ENCODE peak calls at places on chromosomes 11 and 22, in nine cellular contexts. One of them, this sample, is unnamed.

GRCh38 chr11:46553746-46554204 is 40.0 kb downstream of the AMBRA1 start:
- DNase-seq in stimulated activated CD4-positive, alpha-beta T cell treated with anti-CD3 and anti-CD28 coated beads, Interleukin-12 subunit alpha, Interleukin-12 subunit beta, amount 100 ng/mL, for 48 hours: no peak
- DNase-seq in activated T-cell treated with anti-CD3 and anti-CD28 coated beads, Interleukin-2, amount 50 U/mL, for 4 hours: no peak
- DNase-seq in EH: peak; percentile 35
- DNase-seq in fibroblast of the aortic adventitia: no peak
- DNase-seq in neural progenitor cell: no peak
- DNase-seq in stimulated activated CD8-positive, alpha-beta memory T cell treated with anti-CD3 and anti-CD28 coated beads, Interleukin-2, amount 100 ng/mL, for 48 hours: no peak
- DNase-seq in Ammon's horn: no peak
- DNase-seq in LHCN-M2: no peak
- DNase-seq in this sample: no peak

GRCh38 chr11:105357764-105358163 is 218.2 kb upstream of the CARD18 start:
- DNase-seq in stimulated activated CD4-positive, alpha-beta T cell treated with anti-CD3 and anti-CD28 coated beads, Interleukin-12 subunit alpha, Interleukin-12 subunit beta, amount 100 ng/mL, for 48 hours: no peak
- DNase-seq in activated T-cell treated with anti-CD3 and anti-CD28 coated beads, Interleukin-2, amount 50 U/mL, for 4 hours: no peak
- DNase-seq in EH: peak; percentile 52
- DNase-seq in fibroblast of the aortic adventitia: peak; percentile 60
- DNase-seq in neural progenitor cell: no peak
- DNase-seq in stimulated activated CD8-positive, alpha-beta memory T cell treated with anti-CD3 and anti-CD28 coated beads, Interleukin-2, amount 100 ng/mL, for 48 hours: no peak
- DNase-seq in Ammon's horn: no peak
- DNase-seq in LHCN-M2: no peak
- DNase-seq in this sample: peak; percentile 30

GRCh38 chr11:68206211-68206610 is 6.9 kb downstream of the KMT5B start:
- DNase-seq in stimulated activated CD4-positive, alpha-beta T cell treated with anti-CD3 and anti-CD28 coated beads, Interleukin-12 subunit alpha, Interleukin-12 subunit beta, amount 100 ng/mL, for 48 hours: no peak
- DNase-seq in activated T-cell treated with anti-CD3 and anti-CD28 coated beads, Interleukin-2, amount 50 U/mL, for 4 hours: no peak
- DNase-seq in EH: peak; percentile 65
- DNase-seq in fibroblast of the aortic adventitia: peak; percentile 74
- DNase-seq in neural progenitor cell: peak; percentile 74
- DNase-seq in stimulated activated CD8-positive, alpha-beta memory T cell treated with anti-CD3 and anti-CD28 coated beads, Interleukin-2, amount 100 ng/mL, for 48 hours: no peak
- DNase-seq in Ammon's horn: peak; percentile 74
- DNase-seq in LHCN-M2: peak; percentile 62
- DNase-seq in this sample: peak; percentile 73

GRCh38 chr11:75667268-75667830 is 1.5 kb downstream of the MAP6 start:
- DNase-seq in stimulated activated CD4-positive, alpha-beta T cell treated with anti-CD3 and anti-CD28 coated beads, Interleukin-12 subunit alpha, Interleukin-12 subunit beta, amount 100 ng/mL, for 48 hours: no peak
- DNase-seq in activated T-cell treated with anti-CD3 and anti-CD28 coated beads, Interleukin-2, amount 50 U/mL, for 4 hours: no peak
- DNase-seq in EH: peak; percentile 38
- DNase-seq in fibroblast of the aortic adventitia: no peak
- DNase-seq in neural progenitor cell: peak; percentile 64
- DNase-seq in stimulated activated CD8-positive, alpha-beta memory T cell treated with anti-CD3 and anti-CD28 coated beads, Interleukin-2, amount 100 ng/mL, for 48 hours: no peak
- DNase-seq in Ammon's horn: peak; percentile 35
- DNase-seq in LHCN-M2: no peak
- DNase-seq in this sample: no peak

GRCh38 chr11:225734-226453 is 10.2 kb downstream of the SIRT3 start:
- DNase-seq in stimulated activated CD4-positive, alpha-beta T cell treated with anti-CD3 and anti-CD28 coated beads, Interleukin-12 subunit alpha, Interleukin-12 subunit beta, amount 100 ng/mL, for 48 hours: no peak
- DNase-seq in activated T-cell treated with anti-CD3 and anti-CD28 coated beads, Interleukin-2, amount 50 U/mL, for 4 hours: no peak
- DNase-seq in EH: no peak
- DNase-seq in fibroblast of the aortic adventitia: no peak
- DNase-seq in neural progenitor cell: no peak
- DNase-seq in stimulated activated CD8-positive, alpha-beta memory T cell treated with anti-CD3 and anti-CD28 coated beads, Interleukin-2, amount 100 ng/mL, for 48 hours: no peak
- DNase-seq in Ammon's horn: no peak
- DNase-seq in LHCN-M2: peak; percentile 73
- DNase-seq in this sample: peak; percentile 37

GRCh38 chr11:69242583-69242940 is 51.4 kb upstream of the MYEOV start:
- DNase-seq in stimulated activated CD4-positive, alpha-beta T cell treated with anti-CD3 and anti-CD28 coated beads, Interleukin-12 subunit alpha, Interleukin-12 subunit beta, amount 100 ng/mL, for 48 hours: no peak
- DNase-seq in activated T-cell treated with anti-CD3 and anti-CD28 coated beads, Interleukin-2, amount 50 U/mL, for 4 hours: no peak
- DNase-seq in EH: no peak
- DNase-seq in fibroblast of the aortic adventitia: no peak
- DNase-seq in neural progenitor cell: no peak
- DNase-seq in stimulated activated CD8-positive, alpha-beta memory T cell treated with anti-CD3 and anti-CD28 coated beads, Interleukin-2, amount 100 ng/mL, for 48 hours: no peak
- DNase-seq in Ammon's horn: no peak
- DNase-seq in LHCN-M2: no peak
- DNase-seq in this sample: no peak

GRCh38 chr11:75815345-75815983 is 454 bp downstream of the UVRAG start:
- DNase-seq in stimulated activated CD4-positive, alpha-beta T cell treated with anti-CD3 and anti-CD28 coated beads, Interleukin-12 subunit alpha, Interleukin-12 subunit beta, amount 100 ng/mL, for 48 hours: peak; percentile 45
- DNase-seq in activated T-cell treated with anti-CD3 and anti-CD28 coated beads, Interleukin-2, amount 50 U/mL, for 4 hours: peak; percentile 29
- DNase-seq in EH: peak; percentile 48
- DNase-seq in fibroblast of the aortic adventitia: peak; percentile 27
- DNase-seq in neural progenitor cell: no peak
- DNase-seq in stimulated activated CD8-positive, alpha-beta memory T cell treated with anti-CD3 and anti-CD28 coated beads, Interleukin-2, amount 100 ng/mL, for 48 hours: peak; percentile 43
- DNase-seq in Ammon's horn: no peak
- DNase-seq in LHCN-M2: peak; percentile 33
- DNase-seq in this sample: peak; percentile 52

GRCh38 chr11:45654242-45654641 is 11.2 kb downstream of the CHST1 start:
- DNase-seq in stimulated activated CD4-positive, alpha-beta T cell treated with anti-CD3 and anti-CD28 coated beads, Interleukin-12 subunit alpha, Interleukin-12 subunit beta, amount 100 ng/mL, for 48 hours: no peak
- DNase-seq in activated T-cell treated with anti-CD3 and anti-CD28 coated beads, Interleukin-2, amount 50 U/mL, for 4 hours: no peak
- DNase-seq in EH: no peak
- DNase-seq in fibroblast of the aortic adventitia: no peak
- DNase-seq in neural progenitor cell: no peak
- DNase-seq in stimulated activated CD8-positive, alpha-beta memory T cell treated with anti-CD3 and anti-CD28 coated beads, Interleukin-2, amount 100 ng/mL, for 48 hours: no peak
- DNase-seq in Ammon's horn: peak; percentile 69
- DNase-seq in LHCN-M2: no peak
- DNase-seq in this sample: no peak

GRCh38 chr11:57427692-57428082 is 766 bp upstream of the SLC43A3 start:
- DNase-seq in stimulated activated CD4-positive, alpha-beta T cell treated with anti-CD3 and anti-CD28 coated beads, Interleukin-12 subunit alpha, Interleukin-12 subunit beta, amount 100 ng/mL, for 48 hours: no peak
- DNase-seq in activated T-cell treated with anti-CD3 and anti-CD28 coated beads, Interleukin-2, amount 50 U/mL, for 4 hours: no peak
- DNase-seq in EH: no peak
- DNase-seq in fibroblast of the aortic adventitia: peak; percentile 95
- DNase-seq in neural progenitor cell: no peak
- DNase-seq in stimulated activated CD8-positive, alpha-beta memory T cell treated with anti-CD3 and anti-CD28 coated beads, Interleukin-2, amount 100 ng/mL, for 48 hours: no peak
- DNase-seq in Ammon's horn: peak; percentile 49
- DNase-seq in LHCN-M2: peak; percentile 83
- DNase-seq in this sample: no peak

GRCh38 chr22:44181033-44181911 is 547 bp downstream of the PARVG start:
- DNase-seq in stimulated activated CD4-positive, alpha-beta T cell treated with anti-CD3 and anti-CD28 coated beads, Interleukin-12 subunit alpha, Interleukin-12 subunit beta, amount 100 ng/mL, for 48 hours: peak; percentile 38
- DNase-seq in activated T-cell treated with anti-CD3 and anti-CD28 coated beads, Interleukin-2, amount 50 U/mL, for 4 hours: peak; percentile 58
- DNase-seq in EH: no peak
- DNase-seq in fibroblast of the aortic adventitia: no peak
- DNase-seq in neural progenitor cell: no peak
- DNase-seq in stimulated activated CD8-positive, alpha-beta memory T cell treated with anti-CD3 and anti-CD28 coated beads, Interleukin-2, amount 100 ng/mL, for 48 hours: peak; percentile 40
- DNase-seq in Ammon's horn: peak; percentile 35
- DNase-seq in LHCN-M2: no peak
- DNase-seq in this sample: no peak

GRCh38 chr11:64011371-64011770 is 24.4 kb upstream of the FLRT1 start:
- DNase-seq in stimulated activated CD4-positive, alpha-beta T cell treated with anti-CD3 and anti-CD28 coated beads, Interleukin-12 subunit alpha, Interleukin-12 subunit beta, amount 100 ng/mL, for 48 hours: no peak
- DNase-seq in activated T-cell treated with anti-CD3 and anti-CD28 coated beads, Interleukin-2, amount 50 U/mL, for 4 hours: no peak
- DNase-seq in EH: no peak
- DNase-seq in fibroblast of the aortic adventitia: no peak
- DNase-seq in neural progenitor cell: no peak
- DNase-seq in stimulated activated CD8-positive, alpha-beta memory T cell treated with anti-CD3 and anti-CD28 coated beads, Interleukin-2, amount 100 ng/mL, for 48 hours: no peak
- DNase-seq in Ammon's horn: no peak
- DNase-seq in LHCN-M2: no peak
- DNase-seq in this sample: no peak

GRCh38 chr22:44709881-44710400 is 7.9 kb downstream of the PRR5 start:
- DNase-seq in stimulated activated CD4-positive, alpha-beta T cell treated with anti-CD3 and anti-CD28 coated beads, Interleukin-12 subunit alpha, Interleukin-12 subunit beta, amount 100 ng/mL, for 48 hours: no peak
- DNase-seq in activated T-cell treated with anti-CD3 and anti-CD28 coated beads, Interleukin-2, amount 50 U/mL, for 4 hours: no peak
- DNase-seq in EH: no peak
- DNase-seq in fibroblast of the aortic adventitia: no peak
- DNase-seq in neural progenitor cell: no peak
- DNase-seq in stimulated activated CD8-positive, alpha-beta memory T cell treated with anti-CD3 and anti-CD28 coated beads, Interleukin-2, amount 100 ng/mL, for 48 hours: no peak
- DNase-seq in Ammon's horn: no peak
- DNase-seq in LHCN-M2: no peak
- DNase-seq in this sample: no peak

GRCh38 chr11:117876341-117877119 is at the start of gene FXYD6:
- DNase-seq in stimulated activated CD4-positive, alpha-beta T cell treated with anti-CD3 and anti-CD28 coated beads, Interleukin-12 subunit alpha, Interleukin-12 subunit beta, amount 100 ng/mL, for 48 hours: no peak
- DNase-seq in activated T-cell treated with anti-CD3 and anti-CD28 coated beads, Interleukin-2, amount 50 U/mL, for 4 hours: no peak
- DNase-seq in EH: no peak
- DNase-seq in fibroblast of the aortic adventitia: no peak
- DNase-seq in neural progenitor cell: peak; percentile 92
- DNase-seq in stimulated activated CD8-positive, alpha-beta memory T cell treated with anti-CD3 and anti-CD28 coated beads, Interleukin-2, amount 100 ng/mL, for 48 hours: no peak
- DNase-seq in Ammon's horn: peak; percentile 48
- DNase-seq in LHCN-M2: peak; percentile 22
- DNase-seq in this sample: peak; percentile 11

GRCh38 chr11:612201-612960 is 3.4 kb downstream of the IRF7 start:
- DNase-seq in stimulated activated CD4-positive, alpha-beta T cell treated with anti-CD3 and anti-CD28 coated beads, Interleukin-12 subunit alpha, Interleukin-12 subunit beta, amount 100 ng/mL, for 48 hours: no peak
- DNase-seq in activated T-cell treated with anti-CD3 and anti-CD28 coated beads, Interleukin-2, amount 50 U/mL, for 4 hours: no peak
- DNase-seq in EH: peak; percentile 27
- DNase-seq in fibroblast of the aortic adventitia: no peak
- DNase-seq in neural progenitor cell: peak; percentile 48
- DNase-seq in stimulated activated CD8-positive, alpha-beta memory T cell treated with anti-CD3 and anti-CD28 coated beads, Interleukin-2, amount 100 ng/mL, for 48 hours: no peak
- DNase-seq in Ammon's horn: no peak
- DNase-seq in LHCN-M2: peak; percentile 85
- DNase-seq in this sample: no peak

GRCh38 chr11:119339581-119340334 is 925 bp downstream of the C1QTNF5 start:
- DNase-seq in stimulated activated CD4-positive, alpha-beta T cell treated with anti-CD3 and anti-CD28 coated beads, Interleukin-12 subunit alpha, Interleukin-12 subunit beta, amount 100 ng/mL, for 48 hours: no peak
- DNase-seq in activated T-cell treated with anti-CD3 and anti-CD28 coated beads, Interleukin-2, amount 50 U/mL, for 4 hours: no peak
- DNase-seq in EH: peak; percentile 72
- DNase-seq in fibroblast of the aortic adventitia: peak; percentile 57
- DNase-seq in neural progenitor cell: peak; percentile 94
- DNase-seq in stimulated activated CD8-positive, alpha-beta memory T cell treated with anti-CD3 and anti-CD28 coated beads, Interleukin-2, amount 100 ng/mL, for 48 hours: peak; percentile 45
- DNase-seq in Ammon's horn: peak; percentile 79
- DNase-seq in LHCN-M2: peak; percentile 52
- DNase-seq in this sample: peak; percentile 51

GRCh38 chr11:28366549-28367341 is 258.6 kb downstream of the METTL15 start:
- DNase-seq in stimulated activated CD4-positive, alpha-beta T cell treated with anti-CD3 and anti-CD28 coated beads, Interleukin-12 subunit alpha, Interleukin-12 subunit beta, amount 100 ng/mL, for 48 hours: no peak
- DNase-seq in activated T-cell treated with anti-CD3 and anti-CD28 coated beads, Interleukin-2, amount 50 U/mL, for 4 hours: no peak
- DNase-seq in EH: peak; percentile 78
- DNase-seq in fibroblast of the aortic adventitia: peak; percentile 74
- DNase-seq in neural progenitor cell: no peak
- DNase-seq in stimulated activated CD8-positive, alpha-beta memory T cell treated with anti-CD3 and anti-CD28 coated beads, Interleukin-2, amount 100 ng/mL, for 48 hours: no peak
- DNase-seq in Ammon's horn: no peak
- DNase-seq in LHCN-M2: no peak
- DNase-seq in this sample: peak; percentile 29

GRCh38 chr11:92893276-92893675 is 76.2 kb upstream of the MTNR1B start:
- DNase-seq in stimulated activated CD4-positive, alpha-beta T cell treated with anti-CD3 and anti-CD28 coated beads, Interleukin-12 subunit alpha, Interleukin-12 subunit beta, amount 100 ng/mL, for 48 hours: no peak
- DNase-seq in activated T-cell treated with anti-CD3 and anti-CD28 coated beads, Interleukin-2, amount 50 U/mL, for 4 hours: no peak
- DNase-seq in EH: peak; percentile 50
- DNase-seq in fibroblast of the aortic adventitia: no peak
- DNase-seq in neural progenitor cell: no peak
- DNase-seq in stimulated activated CD8-positive, alpha-beta memory T cell treated with anti-CD3 and anti-CD28 coated beads, Interleukin-2, amount 100 ng/mL, for 48 hours: no peak
- DNase-seq in Ammon's horn: no peak
- DNase-seq in LHCN-M2: no peak
- DNase-seq in this sample: peak; percentile 13

GRCh38 chr11:94507485-94507884 is 4.8 kb upstream of the C11orf97 start:
- DNase-seq in stimulated activated CD4-positive, alpha-beta T cell treated with anti-CD3 and anti-CD28 coated beads, Interleukin-12 subunit alpha, Interleukin-12 subunit beta, amount 100 ng/mL, for 48 hours: no peak
- DNase-seq in activated T-cell treated with anti-CD3 and anti-CD28 coated beads, Interleukin-2, amount 50 U/mL, for 4 hours: no peak
- DNase-seq in EH: peak; percentile 24
- DNase-seq in fibroblast of the aortic adventitia: no peak
- DNase-seq in neural progenitor cell: no peak
- DNase-seq in stimulated activated CD8-positive, alpha-beta memory T cell treated with anti-CD3 and anti-CD28 coated beads, Interleukin-2, amount 100 ng/mL, for 48 hours: no peak
- DNase-seq in Ammon's horn: no peak
- DNase-seq in LHCN-M2: no peak
- DNase-seq in this sample: no peak

GRCh38 chr11:103031834-103032233 is 60.1 kb downstream of the DCUN1D5 start:
- DNase-seq in stimulated activated CD4-positive, alpha-beta T cell treated with anti-CD3 and anti-CD28 coated beads, Interleukin-12 subunit alpha, Interleukin-12 subunit beta, amount 100 ng/mL, for 48 hours: no peak
- DNase-seq in activated T-cell treated with anti-CD3 and anti-CD28 coated beads, Interleukin-2, amount 50 U/mL, for 4 hours: no peak
- DNase-seq in EH: peak; percentile 38
- DNase-seq in fibroblast of the aortic adventitia: peak; percentile 53
- DNase-seq in neural progenitor cell: no peak
- DNase-seq in stimulated activated CD8-positive, alpha-beta memory T cell treated with anti-CD3 and anti-CD28 coated beads, Interleukin-2, amount 100 ng/mL, for 48 hours: no peak
- DNase-seq in Ammon's horn: no peak
- DNase-seq in LHCN-M2: peak; percentile 60
- DNase-seq in this sample: peak; percentile 70

GRCh38 chr11:127950162-127950561 is 637.2 kb downstream of the ETS1 start:
- DNase-seq in stimulated activated CD4-positive, alpha-beta T cell treated with anti-CD3 and anti-CD28 coated beads, Interleukin-12 subunit alpha, Interleukin-12 subunit beta, amount 100 ng/mL, for 48 hours: no peak
- DNase-seq in activated T-cell treated with anti-CD3 and anti-CD28 coated beads, Interleukin-2, amount 50 U/mL, for 4 hours: no peak
- DNase-seq in EH: no peak
- DNase-seq in fibroblast of the aortic adventitia: no peak
- DNase-seq in neural progenitor cell: no peak
- DNase-seq in stimulated activated CD8-positive, alpha-beta memory T cell treated with anti-CD3 and anti-CD28 coated beads, Interleukin-2, amount 100 ng/mL, for 48 hours: no peak
- DNase-seq in Ammon's horn: no peak
- DNase-seq in LHCN-M2: no peak
- DNase-seq in this sample: no peak

GRCh38 chr11:44941286-44942021 is 9.2 kb downstream of the TP53I11 start:
- DNase-seq in stimulated activated CD4-positive, alpha-beta T cell treated with anti-CD3 and anti-CD28 coated beads, Interleukin-12 subunit alpha, Interleukin-12 subunit beta, amount 100 ng/mL, for 48 hours: no peak
- DNase-seq in activated T-cell treated with anti-CD3 and anti-CD28 coated beads, Interleukin-2, amount 50 U/mL, for 4 hours: no peak
- DNase-seq in EH: no peak
- DNase-seq in fibroblast of the aortic adventitia: no peak
- DNase-seq in neural progenitor cell: no peak
- DNase-seq in stimulated activated CD8-positive, alpha-beta memory T cell treated with anti-CD3 and anti-CD28 coated beads, Interleukin-2, amount 100 ng/mL, for 48 hours: no peak
- DNase-seq in Ammon's horn: no peak
- DNase-seq in LHCN-M2: no peak
- DNase-seq in this sample: no peak

GRCh38 chr11:27496461-27496860 is 10.1 kb downstream of the LIN7C start:
- DNase-seq in stimulated activated CD4-positive, alpha-beta T cell treated with anti-CD3 and anti-CD28 coated beads, Interleukin-12 subunit alpha, Interleukin-12 subunit beta, amount 100 ng/mL, for 48 hours: no peak
- DNase-seq in activated T-cell treated with anti-CD3 and anti-CD28 coated beads, Interleukin-2, amount 50 U/mL, for 4 hours: no peak
- DNase-seq in EH: no peak
- DNase-seq in fibroblast of the aortic adventitia: peak; percentile 51
- DNase-seq in neural progenitor cell: no peak
- DNase-seq in stimulated activated CD8-positive, alpha-beta memory T cell treated with anti-CD3 and anti-CD28 coated beads, Interleukin-2, amount 100 ng/mL, for 48 hours: no peak
- DNase-seq in Ammon's horn: no peak
- DNase-seq in LHCN-M2: peak; percentile 51
- DNase-seq in this sample: no peak

GRCh38 chr11:17473071-17473744 is 3.4 kb downstream of the ABCC8 start:
- DNase-seq in stimulated activated CD4-positive, alpha-beta T cell treated with anti-CD3 and anti-CD28 coated beads, Interleukin-12 subunit alpha, Interleukin-12 subunit beta, amount 100 ng/mL, for 48 hours: no peak
- DNase-seq in activated T-cell treated with anti-CD3 and anti-CD28 coated beads, Interleukin-2, amount 50 U/mL, for 4 hours: no peak
- DNase-seq in EH: peak; percentile 17
- DNase-seq in fibroblast of the aortic adventitia: no peak
- DNase-seq in neural progenitor cell: peak; percentile 84
- DNase-seq in stimulated activated CD8-positive, alpha-beta memory T cell treated with anti-CD3 and anti-CD28 coated beads, Interleukin-2, amount 100 ng/mL, for 48 hours: no peak
- DNase-seq in Ammon's horn: peak; percentile 37
- DNase-seq in LHCN-M2: peak; percentile 19
- DNase-seq in this sample: no peak

GRCh38 chr11:2769409-2769778 is 69.6 kb upstream of the KCNQ1OT1 start:
- DNase-seq in stimulated activated CD4-positive, alpha-beta T cell treated with anti-CD3 and anti-CD28 coated beads, Interleukin-12 subunit alpha, Interleukin-12 subunit beta, amount 100 ng/mL, for 48 hours: no peak
- DNase-seq in activated T-cell treated with anti-CD3 and anti-CD28 coated beads, Interleukin-2, amount 50 U/mL, for 4 hours: no peak
- DNase-seq in EH: no peak
- DNase-seq in fibroblast of the aortic adventitia: no peak
- DNase-seq in neural progenitor cell: no peak
- DNase-seq in stimulated activated CD8-positive, alpha-beta memory T cell treated with anti-CD3 and anti-CD28 coated beads, Interleukin-2, amount 100 ng/mL, for 48 hours: no peak
- DNase-seq in Ammon's horn: no peak
- DNase-seq in LHCN-M2: no peak
- DNase-seq in this sample: no peak

GRCh38 chr11:2300936-2301630 is 635 bp downstream of the C11orf21 start:
- DNase-seq in stimulated activated CD4-positive, alpha-beta T cell treated with anti-CD3 and anti-CD28 coated beads, Interleukin-12 subunit alpha, Interleukin-12 subunit beta, amount 100 ng/mL, for 48 hours: no peak
- DNase-seq in activated T-cell treated with anti-CD3 and anti-CD28 coated beads, Interleukin-2, amount 50 U/mL, for 4 hours: no peak
- DNase-seq in EH: no peak
- DNase-seq in fibroblast of the aortic adventitia: no peak
- DNase-seq in neural progenitor cell: no peak
- DNase-seq in stimulated activated CD8-positive, alpha-beta memory T cell treated with anti-CD3 and anti-CD28 coated beads, Interleukin-2, amount 100 ng/mL, for 48 hours: no peak
- DNase-seq in Ammon's horn: no peak
- DNase-seq in LHCN-M2: no peak
- DNase-seq in this sample: no peak

GRCh38 chr22:32457031-32457430 is 7.2 kb downstream of the BPIFC start:
- DNase-seq in stimulated activated CD4-positive, alpha-beta T cell treated with anti-CD3 and anti-CD28 coated beads, Interleukin-12 subunit alpha, Interleukin-12 subunit beta, amount 100 ng/mL, for 48 hours: no peak
- DNase-seq in activated T-cell treated with anti-CD3 and anti-CD28 coated beads, Interleukin-2, amount 50 U/mL, for 4 hours: no peak
- DNase-seq in EH: no peak
- DNase-seq in fibroblast of the aortic adventitia: no peak
- DNase-seq in neural progenitor cell: no peak
- DNase-seq in stimulated activated CD8-positive, alpha-beta memory T cell treated with anti-CD3 and anti-CD28 coated beads, Interleukin-2, amount 100 ng/mL, for 48 hours: no peak
- DNase-seq in Ammon's horn: no peak
- DNase-seq in LHCN-M2: no peak
- DNase-seq in this sample: no peak

GRCh38 chr11:3153291-3153861 is 11.7 kb downstream of the OSBPL5 start:
- DNase-seq in stimulated activated CD4-positive, alpha-beta T cell treated with anti-CD3 and anti-CD28 coated beads, Interleukin-12 subunit alpha, Interleukin-12 subunit beta, amount 100 ng/mL, for 48 hours: no peak
- DNase-seq in activated T-cell treated with anti-CD3 and anti-CD28 coated beads, Interleukin-2, amount 50 U/mL, for 4 hours: no peak
- DNase-seq in EH: peak; percentile 92
- DNase-seq in fibroblast of the aortic adventitia: peak; percentile 89
- DNase-seq in neural progenitor cell: no peak
- DNase-seq in stimulated activated CD8-positive, alpha-beta memory T cell treated with anti-CD3 and anti-CD28 coated beads, Interleukin-2, amount 100 ng/mL, for 48 hours: no peak
- DNase-seq in Ammon's horn: peak; percentile 52
- DNase-seq in LHCN-M2: peak; percentile 74
- DNase-seq in this sample: peak; percentile 95

GRCh38 chr11:14974723-14975587 is 2.8 kb upstream of the CALCA start:
- DNase-seq in stimulated activated CD4-positive, alpha-beta T cell treated with anti-CD3 and anti-CD28 coated beads, Interleukin-12 subunit alpha, Interleukin-12 subunit beta, amount 100 ng/mL, for 48 hours: peak; percentile 56
- DNase-seq in activated T-cell treated with anti-CD3 and anti-CD28 coated beads, Interleukin-2, amount 50 U/mL, for 4 hours: peak; percentile 50
- DNase-seq in EH: peak; percentile 30
- DNase-seq in fibroblast of the aortic adventitia: peak; percentile 49
- DNase-seq in neural progenitor cell: peak; percentile 84
- DNase-seq in stimulated activated CD8-positive, alpha-beta memory T cell treated with anti-CD3 and anti-CD28 coated beads, Interleukin-2, amount 100 ng/mL, for 48 hours: peak; percentile 39
- DNase-seq in Ammon's horn: peak; percentile 16
- DNase-seq in LHCN-M2: peak; percentile 26
- DNase-seq in this sample: peak; percentile 36

GRCh38 chr11:6333112-6333511 is 12.8 kb upstream of the CAVIN3 start:
- DNase-seq in stimulated activated CD4-positive, alpha-beta T cell treated with anti-CD3 and anti-CD28 coated beads, Interleukin-12 subunit alpha, Interleukin-12 subunit beta, amount 100 ng/mL, for 48 hours: no peak
- DNase-seq in activated T-cell treated with anti-CD3 and anti-CD28 coated beads, Interleukin-2, amount 50 U/mL, for 4 hours: no peak
- DNase-seq in EH: peak; percentile 64
- DNase-seq in fibroblast of the aortic adventitia: peak; percentile 64
- DNase-seq in neural progenitor cell: no peak
- DNase-seq in stimulated activated CD8-positive, alpha-beta memory T cell treated with anti-CD3 and anti-CD28 coated beads, Interleukin-2, amount 100 ng/mL, for 48 hours: no peak
- DNase-seq in Ammon's horn: peak; percentile 50
- DNase-seq in LHCN-M2: no peak
- DNase-seq in this sample: no peak

GRCh38 chr11:128207861-128208321 is 379.5 kb downstream of the ETS1 start:
- DNase-seq in stimulated activated CD4-positive, alpha-beta T cell treated with anti-CD3 and anti-CD28 coated beads, Interleukin-12 subunit alpha, Interleukin-12 subunit beta, amount 100 ng/mL, for 48 hours: no peak
- DNase-seq in activated T-cell treated with anti-CD3 and anti-CD28 coated beads, Interleukin-2, amount 50 U/mL, for 4 hours: no peak
- DNase-seq in EH: peak; percentile 84
- DNase-seq in fibroblast of the aortic adventitia: peak; percentile 99
- DNase-seq in neural progenitor cell: no peak
- DNase-seq in stimulated activated CD8-positive, alpha-beta memory T cell treated with anti-CD3 and anti-CD28 coated beads, Interleukin-2, amount 100 ng/mL, for 48 hours: no peak
- DNase-seq in Ammon's horn: no peak
- DNase-seq in LHCN-M2: peak; percentile 91
- DNase-seq in this sample: peak; percentile 92